ENCODE peak calls at places on chromosomes 4 and X, in four cellular contexts. W, R, P and S are unnamed samples. For H3K4me1 and H3K36me3, the result is how much of the 10 kb centered on the place peaks cover.

GRCh38 chrX:24696241-24696640 is 2.5 kb downstream of the POLA1 start:
- DNase-seq in P (no peak), R (no peak), W (no peak), S (no peak)

GRCh38 chr4:112840619-112841018 is 203.7 kb downstream of the LARP7 start:
- DNase-seq in W (no peak), R (no peak), P (no peak), S (no peak)

GRCh38 chrX:119252716-119253115 is 16.6 kb downstream of the PGRMC1 start:
- DNase-seq in P (no peak), R (no peak), W (no peak), S (no peak)

GRCh38 chrX:16462912-16463311 is 187.0 kb upstream of the S100G start:
- DNase-seq in W (peak), P (no peak), R (peak), S (no peak)

GRCh38 chr4:56544573-56545131 is 39.1 kb downstream of the ARL9 start:
- DNase-seq in R (peak), W (peak), P (peak), S (peak)

GRCh38 chr4:40247350-40247749 is 50.5 kb downstream of the RHOH start:
- DNase-seq in P (no peak), R (no peak), W (no peak), S (peak)

GRCh38 chr4:6591305-6591704 is 16.3 kb downstream of the MAN2B2 start:
- DNase-seq in P (no peak), R (no peak), W (no peak), S (no peak)

GRCh38 chr4:184474261-184475095 is at the start of gene IRF2:
- DNase-seq in P (peak), W (peak), R (peak), S (peak)

GRCh38 chrX:19190902-19191301 is 68.6 kb upstream of the ADGRG2 start:
- DNase-seq in R (no peak), W (no peak), P (no peak), S (no peak)

GRCh38 chr4:168868856-168869201 is 141.2 kb downstream of the CBR4 start:
- DNase-seq in R (no peak), P (no peak), W (no peak), S (no peak)

GRCh38 chr4:78513411-78513975 is 38.1 kb upstream of the ANXA3 start:
- DNase-seq in R (no peak), W (no peak), P (no peak), S (no peak)

GRCh38 chr4:147360301-147360700 is 120.6 kb upstream of the EDNRA start:
- DNase-seq in R (no peak), W (peak), P (no peak), S (no peak)

GRCh38 chr4:151092488-151092887 is 6.9 kb upstream of the RPS3A start:
- DNase-seq in P (no peak), W (no peak), R (no peak), S (no peak)

GRCh38 chr4:22987861-22988260 is 295.1 kb downstream of the GBA3 start:
- DNase-seq in P (no peak), W (no peak), R (no peak), S (no peak)

GRCh38 chrX:102863735-102864134 is 73.3 kb upstream of the RAB40AL start:
- DNase-seq in P (peak), R (peak), W (peak), S (peak)

GRCh38 chr4:141802324-141802723 is 165.9 kb downstream of the IL15 start:
- DNase-seq in P (no peak), W (no peak), R (no peak), S (no peak)

GRCh38 chrX:107541244-107541643 is 87.1 kb upstream of the PRPS1 start:
- DNase-seq in R (no peak), P (no peak), W (peak), S (no peak)

GRCh38 chr4:123352240-123352945 is 44.2 kb upstream of the SPRY1 start:
- DNase-seq in W (no peak), R (no peak), P (no peak), S (no peak)

GRCh38 chr4:115851918-115852766 is 738.7 kb upstream of the NDST4 start:
- DNase-seq in W (peak), R (no peak), P (peak), S (no peak)

GRCh38 chr4:156749791-156750403 is 221.7 kb downstream of the PDGFC start:
- DNase-seq in R (no peak), P (no peak), W (no peak), S (no peak)

GRCh38 chrX:350148-350533 is 31.5 kb upstream of the GTPBP6 start:
- DNase-seq in P (no peak), R (no peak), W (no peak), S (no peak)

GRCh38 chr4:54659213-54660144 is 1.7 kb downstream of the KIT start:
- DNase-seq in W (peak), P (no peak), R (no peak), S (no peak)

GRCh38 chr4:89193828-89194227 is 82.5 kb downstream of the TIGD2 start:
- DNase-seq in R (no peak), W (no peak), P (no peak), S (no peak)

GRCh38 chr4:30903493-30903892 is 183.3 kb downstream of the PCDH7 start:
- DNase-seq in W (no peak), P (no peak), R (no peak), S (no peak)

GRCh38 chr4:21887481-21887880 is 61.1 kb downstream of the KCNIP4 start:
- DNase-seq in W (no peak), R (no peak), P (no peak), S (no peak)

GRCh38 chr4:2934077-2934812 is 29.0 kb downstream of the NOP14 start:
- DNase-seq in W (peak), R (peak), P (peak), S (peak)

GRCh38 chr4:68951078-68951805 is at the start of gene UGT2A3:
- DNase-seq in R (no peak), W (peak), P (peak), S (no peak)

GRCh38 chr4:121791481-121791880 is 9.6 kb upstream of the EXOSC9 start:
- DNase-seq in W (no peak), P (no peak), R (no peak), S (no peak)

GRCh38 chr4:121788896-121789295 is 12.2 kb upstream of the EXOSC9 start:
- DNase-seq in R (no peak), W (no peak), P (no peak), S (no peak)

GRCh38 chr4:121789470-121789869 is 11.7 kb upstream of the EXOSC9 start:
- DNase-seq in W (no peak), P (no peak), R (no peak), S (no peak)

GRCh38 chr4:121790976-121791375 is 10.1 kb upstream of the EXOSC9 start:
- DNase-seq in R (no peak), W (peak), P (no peak), S (no peak)

DNA sequence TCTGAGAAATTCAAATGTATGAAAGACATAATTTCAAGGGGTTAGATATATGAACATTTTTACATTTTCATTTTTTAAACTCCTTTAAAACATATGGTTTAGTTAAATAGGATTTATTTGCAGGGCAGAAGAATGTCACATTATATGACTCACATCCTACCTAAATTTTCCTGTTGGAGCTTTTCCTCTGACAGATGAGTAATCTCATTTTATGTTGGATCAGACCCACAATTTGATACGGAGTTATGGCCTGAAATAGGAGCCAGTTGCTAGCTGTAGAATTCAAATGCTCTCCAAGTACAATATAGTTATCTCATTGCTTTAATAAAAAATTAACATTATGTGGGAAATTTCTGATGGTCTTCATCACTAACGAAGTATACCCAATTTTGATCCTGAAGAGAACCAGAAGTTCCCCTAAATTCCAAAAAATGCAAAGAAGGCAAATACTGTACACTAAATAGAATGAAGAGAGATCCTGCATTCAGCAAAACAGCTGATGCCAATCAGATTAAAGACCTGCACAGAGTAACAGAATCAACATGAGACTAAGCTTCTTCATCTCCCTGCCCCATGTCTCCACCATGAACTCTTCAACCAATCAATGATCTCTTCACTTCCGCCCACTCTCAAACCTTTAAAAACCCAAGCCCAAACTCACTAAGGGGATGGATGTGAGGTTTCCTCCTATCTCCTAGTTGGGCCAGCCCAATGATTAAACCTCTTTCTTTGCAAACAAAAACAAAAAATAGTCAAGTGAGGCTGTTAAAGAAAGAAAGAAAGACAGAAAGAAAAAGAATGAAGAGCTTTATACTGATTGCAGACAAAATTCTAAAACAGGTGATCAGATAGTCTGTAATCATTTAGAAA is 10.9 kb upstream of the EXOSC9 start:
- DNase-seq in P (no peak), W (no peak), R (no peak), S (no peak)
- H3K4me1 ChIP-seq in P (under half), W (under half), R (under half), S (under half)

DNA sequence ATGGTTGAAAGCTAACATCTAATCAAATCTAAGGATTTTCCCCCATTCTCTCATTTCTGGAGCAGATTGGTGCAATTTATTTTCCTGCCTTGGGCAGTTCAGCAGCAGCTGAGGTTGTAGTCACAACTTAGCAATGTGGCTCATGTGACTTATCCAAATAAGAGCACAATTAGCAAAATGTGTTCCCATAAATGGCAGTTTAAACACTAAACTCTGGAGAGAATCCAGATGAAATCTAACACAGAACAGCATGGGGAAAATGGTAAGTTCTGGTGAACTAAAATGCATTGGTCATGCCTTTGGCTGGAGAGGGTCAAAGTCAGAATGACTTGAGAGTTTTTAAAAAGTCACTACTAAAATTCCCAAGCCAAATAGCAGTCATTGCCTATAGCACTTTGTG is 422.6 kb upstream of the DIPK2B start:
- DNase-seq in P (no peak), R (peak), W (peak), S (no peak)
- H3K27ac ChIP-seq in P (no peak), R (peak), W (peak), S (no peak)

GRCh38 chr4:51870441-51871188 is 27.7 kb downstream of the DCUN1D4 start:
- DNase-seq in R (no peak), W (no peak), P (no peak), S (no peak)
- H3K36me3 ChIP-seq in R (under half), W (under half), P (under half), S (under half)

DNA sequence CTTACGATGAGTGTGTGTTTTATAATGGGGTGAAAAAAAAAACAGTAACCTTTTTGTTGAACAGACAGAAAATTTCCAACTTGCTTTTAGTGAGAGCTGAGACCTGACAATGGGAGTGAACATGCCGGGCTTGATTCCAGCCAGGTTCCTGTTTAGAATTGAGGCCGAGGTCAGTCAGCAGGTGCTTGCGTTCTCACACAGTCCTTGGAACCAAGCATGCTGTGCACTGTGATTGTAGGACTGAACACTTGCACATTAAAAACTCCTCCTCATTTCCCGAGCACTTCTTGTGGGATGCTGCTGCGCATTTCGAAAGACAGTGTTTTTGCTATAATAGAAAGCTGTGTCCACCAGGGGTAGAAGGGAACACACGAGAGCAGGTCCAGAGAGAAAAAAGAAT is 51.8 kb downstream of the TMEM131L start:
- DNase-seq in R (peak), P (peak), W (no peak), S (no peak)
- H3K4me1 ChIP-seq in R (under half), P (under half), W (under half), S (half or more)

GRCh38 chr4:84648185-84648584 is 65.3 kb downstream of the CDS1 start:
- DNase-seq in R (no peak), W (no peak), P (no peak), S (no peak)

GRCh38 chr4:84644087-84644486 is 61.2 kb downstream of the CDS1 start:
- DNase-seq in W (no peak), P (no peak), R (no peak), S (no peak)

GRCh38 chr4:84648863-84649647 is 66.1 kb downstream of the CDS1 start:
- DNase-seq in W (no peak), P (no peak), R (no peak), S (no peak)

GRCh38 chr4:84652478-84652877 is 69.6 kb downstream of the CDS1 start:
- DNase-seq in W (no peak), P (no peak), R (no peak), S (no peak)

DNA sequence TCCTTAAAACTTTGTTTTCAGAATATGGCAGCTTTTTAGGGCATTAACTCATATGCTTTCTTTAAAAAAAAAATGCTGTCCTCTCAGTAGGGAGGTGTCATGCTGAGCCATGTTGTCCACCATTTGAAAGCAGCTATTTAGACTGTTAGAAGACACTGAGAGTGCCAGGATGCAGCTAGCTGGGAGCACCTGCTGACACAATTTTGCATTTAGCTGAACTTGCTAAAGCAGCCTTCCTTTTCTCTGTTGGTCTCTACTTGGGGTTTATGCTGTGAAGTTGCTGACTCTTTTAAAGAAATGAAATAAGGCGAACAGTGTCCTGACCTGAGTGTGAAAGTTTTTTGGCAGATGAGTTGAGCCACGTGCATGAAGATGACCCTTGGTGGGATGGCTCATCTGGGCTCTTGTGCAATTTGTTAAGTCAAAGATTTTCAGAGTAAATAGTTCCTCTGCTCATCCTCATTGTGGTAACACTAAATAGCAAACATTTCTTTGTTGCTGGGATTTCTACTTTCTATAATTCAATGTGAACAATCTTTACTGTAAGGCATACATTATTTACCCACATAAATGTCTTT is 64.5 kb downstream of the CDS1 start:
- DNase-seq in P (no peak), R (no peak), W (no peak), S (no peak)
- H3K27ac ChIP-seq in P (peak), R (no peak), W (no peak), S (no peak)

GRCh38 chrX:130083107-130083490 is 27.2 kb downstream of the ELF4 start:
- DNase-seq in W (no peak), P (no peak), R (no peak), S (no peak)

GRCh38 chrX:130081421-130082045 is 28.8 kb downstream of the ELF4 start:
- DNase-seq in W (no peak), P (no peak), R (no peak), S (no peak)

GRCh38 chrX:130082244-130083106 is 27.8 kb downstream of the ELF4 start:
- DNase-seq in P (peak), R (peak), W (no peak), S (peak)

GRCh38 chrX:130080791-130081367 is 29.4 kb downstream of the ELF4 start:
- DNase-seq in P (no peak), W (no peak), R (no peak), S (no peak)

GRCh38 chrX:130079824-130080406 is 30.4 kb downstream of the ELF4 start:
- DNase-seq in W (peak), P (no peak), R (peak), S (peak)
- H3K36me3 ChIP-seq in W (under half), P (under half), R (under half), S (under half)

GRCh38 chr4:108140328-108140727 is 28.4 kb downstream of the LEF1 start:
- DNase-seq in W (no peak), P (no peak), R (no peak), S (no peak)
- H3K4me1 ChIP-seq in W (under half), P (under half), R (under half), S (under half)